ENCODE peak calls at places on chromosome 15, in four cellular contexts. One of them, this sample, is unnamed. For H3K27me3 and H3K4me1, the result is how much of the 10 kb centered on the place peaks cover.

GRCh38 chr15:35624881-35625280 is 78.9 kb upstream of the DPH6 start:
- DNase-seq in breast epithelium: no peak
- DNase-seq in GM23338: no peak
- DNase-seq in CD8-positive, alpha-beta T cell: no peak
- DNase-seq in this sample: peak

GRCh38 chr15:73849641-73850040 is 23.7 kb upstream of the TBC1D21 start:
- DNase-seq in GM23338: no peak
- DNase-seq in breast epithelium: no peak
- DNase-seq in CD8-positive, alpha-beta T cell: no peak
- DNase-seq in this sample: no peak

GRCh38 chr15:41656188-41656587 is 4.0 kb upstream of the MGA start:
- DNase-seq in breast epithelium: no peak
- DNase-seq in GM23338: no peak
- DNase-seq in CD8-positive, alpha-beta T cell: no peak
- DNase-seq in this sample: no peak

GRCh38 chr15:52559022-52559421 is 9.8 kb downstream of the ARPP19 start:
- DNase-seq in CD8-positive, alpha-beta T cell: no peak
- DNase-seq in GM23338: no peak
- DNase-seq in breast epithelium: no peak
- DNase-seq in this sample: no peak

GRCh38 chr15:57500256-57500655 is 91.4 kb upstream of the MYZAP start:
- DNase-seq in GM23338: no peak
- DNase-seq in CD8-positive, alpha-beta T cell: no peak
- DNase-seq in breast epithelium: no peak
- DNase-seq in this sample: no peak

GRCh38 chr15:61467823-61468222 is 238.7 kb upstream of the RORA start:
- DNase-seq in CD8-positive, alpha-beta T cell: no peak
- DNase-seq in breast epithelium: no peak
- DNase-seq in GM23338: no peak
- DNase-seq in this sample: no peak

GRCh38 chr15:92810418-92811138 is 89.5 kb upstream of the CHD2 start:
- DNase-seq in CD8-positive, alpha-beta T cell: no peak
- DNase-seq in breast epithelium: peak
- DNase-seq in GM23338: peak
- DNase-seq in this sample: peak

GRCh38 chr15:24752354-24752753 is 76.8 kb downstream of the NPAP1 start:
- DNase-seq in breast epithelium: no peak
- DNase-seq in CD8-positive, alpha-beta T cell: no peak
- DNase-seq in GM23338: peak
- DNase-seq in this sample: no peak

GRCh38 chr15:33068531-33068990 is 126.0 kb downstream of the FMN1 start:
- DNase-seq in breast epithelium: peak
- DNase-seq in CD8-positive, alpha-beta T cell: no peak
- DNase-seq in GM23338: peak
- DNase-seq in this sample: peak

GRCh38 chr15:98421419-98422085 is 226.8 kb upstream of the IGF1R start:
- DNase-seq in GM23338: peak
- DNase-seq in breast epithelium: peak
- DNase-seq in CD8-positive, alpha-beta T cell: peak
- DNase-seq in this sample: peak

GRCh38 chr15:67031321-67031720 is 34.1 kb upstream of the SMAD3 start:
- DNase-seq in breast epithelium: no peak
- DNase-seq in CD8-positive, alpha-beta T cell: no peak
- DNase-seq in GM23338: no peak
- DNase-seq in this sample: no peak

GRCh38 chr15:35519536-35520149 is 26.3 kb downstream of the DPH6 start:
- DNase-seq in CD8-positive, alpha-beta T cell: no peak
- DNase-seq in breast epithelium: no peak
- DNase-seq in GM23338: peak
- DNase-seq in this sample: no peak

GRCh38 chr15:81274255-81274654 is 49.7 kb downstream of the STARD5 start:
- DNase-seq in CD8-positive, alpha-beta T cell: no peak
- DNase-seq in GM23338: no peak
- DNase-seq in breast epithelium: no peak
- DNase-seq in this sample: no peak

GRCh38 chr15:33679065-33679464 is 289.2 kb upstream of the CHRM5 start:
- DNase-seq in CD8-positive, alpha-beta T cell: no peak
- DNase-seq in breast epithelium: no peak
- DNase-seq in GM23338: no peak
- DNase-seq in this sample: no peak

DNA sequence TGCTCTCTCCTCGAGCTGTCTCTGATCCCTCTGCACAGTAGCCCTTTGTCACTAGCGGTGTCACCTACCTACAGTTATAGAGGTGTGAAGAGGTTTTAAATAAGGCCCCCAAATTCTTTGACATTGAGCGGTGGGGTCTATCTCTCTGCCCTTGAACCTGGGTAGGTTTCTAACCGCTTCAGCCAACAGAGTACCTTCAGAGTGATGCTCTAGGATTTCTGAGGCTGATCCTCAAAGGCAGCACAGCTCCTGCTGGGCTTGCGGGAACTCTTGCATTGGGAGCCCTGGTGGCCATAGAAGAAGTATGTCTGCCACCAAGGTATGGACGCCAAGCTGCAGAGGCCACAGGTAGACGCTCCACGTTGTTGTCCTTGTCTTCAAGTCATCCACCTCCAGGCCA is 35.7 kb downstream of the ADAMTS17 start:
- DNase-seq in GM23338: no peak
- DNase-seq in CD8-positive, alpha-beta T cell: no peak
- DNase-seq in breast epithelium: no peak
- DNase-seq in this sample: no peak
- H3K27me3 ChIP-seq in GM23338: under half
- H3K27me3 ChIP-seq in CD8-positive, alpha-beta T cell: under half
- H3K27me3 ChIP-seq in breast epithelium: under half
- H3K27me3 ChIP-seq in this sample: under half

GRCh38 chr15:87573534-87573933 is 683.0 kb downstream of the NTRK3 start:
- DNase-seq in GM23338: no peak
- DNase-seq in breast epithelium: no peak
- DNase-seq in CD8-positive, alpha-beta T cell: no peak
- DNase-seq in this sample: no peak
- H3K4me1 ChIP-seq in GM23338: under half
- H3K4me1 ChIP-seq in breast epithelium: under half
- H3K4me1 ChIP-seq in CD8-positive, alpha-beta T cell: under half
- H3K4me1 ChIP-seq in this sample: under half

DNA sequence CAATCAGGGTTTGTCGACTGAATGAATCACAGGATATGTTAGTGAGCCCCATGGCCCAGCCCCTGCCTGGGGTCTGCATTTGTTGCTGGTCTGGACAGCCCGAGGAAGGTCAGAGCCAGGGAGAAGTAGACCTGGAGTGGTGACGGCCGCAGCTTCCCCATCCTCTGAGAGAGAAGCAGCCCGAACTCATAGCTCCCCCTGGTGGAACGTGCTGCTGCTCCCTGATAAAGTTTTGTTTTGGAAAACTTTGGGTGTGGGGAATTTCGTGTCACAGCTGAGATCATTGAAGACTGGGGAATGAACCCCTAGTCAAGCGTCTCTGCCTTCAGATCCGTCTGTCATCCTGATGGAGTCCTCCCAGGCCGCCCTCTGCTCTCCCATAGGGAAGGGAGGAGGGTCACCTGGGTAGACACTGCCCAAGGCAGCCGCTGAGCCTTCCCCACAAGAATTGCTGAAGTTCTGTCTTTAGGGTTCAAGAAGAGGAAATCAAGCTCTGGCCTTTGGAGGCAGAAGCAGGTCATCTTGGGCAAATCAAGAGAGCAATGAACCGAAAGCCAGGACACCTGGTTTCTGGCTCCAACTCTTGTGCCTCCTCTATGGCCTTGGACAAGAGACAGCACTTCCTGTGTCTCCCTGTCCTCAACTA is 60.5 kb downstream of the GLDN start:
- DNase-seq in CD8-positive, alpha-beta T cell: no peak
- DNase-seq in GM23338: peak
- DNase-seq in breast epithelium: no peak
- DNase-seq in this sample: peak
- TF ChIP-seq CTCF in CD8-positive, alpha-beta T cell: no peak
- TF ChIP-seq CTCF in GM23338: peak
- TF ChIP-seq CTCF in breast epithelium: no peak
- TF ChIP-seq CTCF in this sample: peak

DNA sequence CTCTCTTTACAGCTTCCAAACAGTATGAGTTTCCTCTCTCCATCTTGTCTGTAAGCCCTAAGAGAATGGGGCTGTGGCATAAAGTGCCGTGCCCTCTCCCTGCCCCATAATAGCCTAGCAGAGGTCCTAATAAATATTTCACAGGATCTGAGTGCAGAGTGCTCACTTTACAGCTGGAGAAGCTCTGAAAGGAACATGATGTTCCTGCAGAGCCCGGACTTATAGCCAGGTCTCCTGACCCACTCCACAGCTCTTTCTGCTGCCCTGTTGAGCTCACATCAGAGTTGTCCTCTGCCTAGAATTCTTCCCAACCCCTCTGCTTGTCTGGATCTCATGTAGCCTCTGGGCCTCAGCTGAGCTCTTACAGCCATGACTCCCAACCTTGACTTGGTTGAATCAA is 135.1 kb downstream of the RPLP1 start:
- DNase-seq in CD8-positive, alpha-beta T cell: no peak
- DNase-seq in GM23338: no peak
- DNase-seq in breast epithelium: no peak
- DNase-seq in this sample: no peak
- H3K27me3 ChIP-seq in CD8-positive, alpha-beta T cell: under half
- H3K27me3 ChIP-seq in GM23338: under half
- H3K27me3 ChIP-seq in breast epithelium: under half
- H3K27me3 ChIP-seq in this sample: under half

GRCh38 chr15:62856466-62857246 is 185.9 kb upstream of the TPM1 start:
- DNase-seq in GM23338: no peak
- DNase-seq in CD8-positive, alpha-beta T cell: no peak
- DNase-seq in breast epithelium: peak
- DNase-seq in this sample: no peak

GRCh38 chr15:62853114-62853832 is 189.3 kb upstream of the TPM1 start:
- DNase-seq in GM23338: no peak
- DNase-seq in CD8-positive, alpha-beta T cell: no peak
- DNase-seq in breast epithelium: peak
- DNase-seq in this sample: no peak

GRCh38 chr15:62854420-62855084 is 188.0 kb upstream of the TPM1 start:
- DNase-seq in CD8-positive, alpha-beta T cell: no peak
- DNase-seq in GM23338: no peak
- DNase-seq in breast epithelium: no peak
- DNase-seq in this sample: no peak

GRCh38 chr15:62855085-62855476 is 187.5 kb upstream of the TPM1 start:
- DNase-seq in CD8-positive, alpha-beta T cell: no peak
- DNase-seq in GM23338: no peak
- DNase-seq in breast epithelium: no peak
- DNase-seq in this sample: no peak

GRCh38 chr15:62853833-62854210 is 188.7 kb upstream of the TPM1 start:
- DNase-seq in CD8-positive, alpha-beta T cell: no peak
- DNase-seq in GM23338: peak
- DNase-seq in breast epithelium: no peak
- DNase-seq in this sample: no peak
- H3K4me1 ChIP-seq in CD8-positive, alpha-beta T cell: under half
- H3K4me1 ChIP-seq in GM23338: under half
- H3K4me1 ChIP-seq in breast epithelium: under half
- H3K4me1 ChIP-seq in this sample: under half

GRCh38 chr15:80058851-80059785 is at the start of gene ZFAND6:
- DNase-seq in GM23338: peak
- DNase-seq in breast epithelium: peak
- DNase-seq in CD8-positive, alpha-beta T cell: peak
- DNase-seq in this sample: peak
- TF ChIP-seq CTCF in GM23338: peak
- TF ChIP-seq CTCF in breast epithelium: no peak
- TF ChIP-seq CTCF in CD8-positive, alpha-beta T cell: no peak
- TF ChIP-seq CTCF in this sample: no peak

GRCh38 chr15:28955160-28955502 is 69.4 kb downstream of the APBA2 start:
- DNase-seq in CD8-positive, alpha-beta T cell: no peak
- DNase-seq in breast epithelium: no peak
- DNase-seq in GM23338: no peak
- DNase-seq in this sample: no peak

GRCh38 chr15:28955686-28956421 is 70.1 kb downstream of the APBA2 start:
- DNase-seq in GM23338: no peak
- DNase-seq in CD8-positive, alpha-beta T cell: no peak
- DNase-seq in breast epithelium: no peak
- DNase-seq in this sample: no peak

GRCh38 chr15:28954466-28955159 is 68.8 kb downstream of the APBA2 start:
- DNase-seq in breast epithelium: no peak
- DNase-seq in CD8-positive, alpha-beta T cell: no peak
- DNase-seq in GM23338: no peak
- DNase-seq in this sample: no peak

GRCh38 chr15:28952666-28953491 is 67.1 kb downstream of the APBA2 start:
- DNase-seq in CD8-positive, alpha-beta T cell: no peak
- DNase-seq in GM23338: no peak
- DNase-seq in breast epithelium: no peak
- DNase-seq in this sample: no peak

DNA sequence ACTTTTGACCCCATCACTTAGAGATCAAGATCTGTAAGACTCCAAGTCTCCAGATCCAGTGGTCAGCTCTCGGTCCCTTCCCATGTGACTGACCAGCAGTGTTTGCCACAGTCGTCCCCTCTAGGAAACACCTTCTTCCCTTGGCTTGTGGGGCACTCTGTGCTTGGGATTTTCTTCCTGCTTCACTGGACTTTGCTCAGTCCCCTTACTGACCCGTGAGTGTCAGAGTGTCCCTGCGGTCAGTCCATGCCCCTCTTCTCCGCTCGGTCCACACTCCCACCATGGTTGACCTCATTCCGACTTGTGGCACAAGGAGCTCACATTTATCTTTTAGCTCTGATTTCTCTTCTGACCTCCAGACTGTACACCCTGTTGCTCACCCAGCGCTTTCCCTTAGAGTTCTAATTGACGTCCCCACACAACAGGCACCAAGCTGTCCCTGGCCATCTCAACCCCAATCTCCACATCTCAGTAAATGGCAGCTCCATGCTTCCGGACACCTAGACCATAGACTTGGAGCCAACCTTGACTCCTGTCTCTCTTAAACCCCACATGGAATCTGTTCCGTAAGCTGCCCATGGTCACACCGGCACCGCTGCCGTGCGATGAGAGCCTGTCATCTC is 67.9 kb downstream of the APBA2 start:
- DNase-seq in GM23338: no peak
- DNase-seq in CD8-positive, alpha-beta T cell: no peak
- DNase-seq in breast epithelium: no peak
- DNase-seq in this sample: no peak
- H3K27me3 ChIP-seq in GM23338: under half
- H3K27me3 ChIP-seq in CD8-positive, alpha-beta T cell: under half
- H3K27me3 ChIP-seq in breast epithelium: under half
- H3K27me3 ChIP-seq in this sample: under half

GRCh38 chr15:68709826-68710225 is 110.9 kb downstream of the ANP32A start:
- DNase-seq in CD8-positive, alpha-beta T cell: no peak
- DNase-seq in GM23338: no peak
- DNase-seq in breast epithelium: no peak
- DNase-seq in this sample: no peak

GRCh38 chr15:68711406-68711805 is 109.3 kb downstream of the ANP32A start:
- DNase-seq in CD8-positive, alpha-beta T cell: no peak
- DNase-seq in breast epithelium: no peak
- DNase-seq in GM23338: no peak
- DNase-seq in this sample: no peak

GRCh38 chr15:68712886-68713285 is 107.8 kb downstream of the ANP32A start:
- DNase-seq in CD8-positive, alpha-beta T cell: no peak
- DNase-seq in breast epithelium: no peak
- DNase-seq in GM23338: no peak
- DNase-seq in this sample: no peak

GRCh38 chr15:68713874-68714273 is 106.8 kb downstream of the ANP32A start:
- DNase-seq in CD8-positive, alpha-beta T cell: no peak
- DNase-seq in GM23338: no peak
- DNase-seq in breast epithelium: no peak
- DNase-seq in this sample: no peak

DNA sequence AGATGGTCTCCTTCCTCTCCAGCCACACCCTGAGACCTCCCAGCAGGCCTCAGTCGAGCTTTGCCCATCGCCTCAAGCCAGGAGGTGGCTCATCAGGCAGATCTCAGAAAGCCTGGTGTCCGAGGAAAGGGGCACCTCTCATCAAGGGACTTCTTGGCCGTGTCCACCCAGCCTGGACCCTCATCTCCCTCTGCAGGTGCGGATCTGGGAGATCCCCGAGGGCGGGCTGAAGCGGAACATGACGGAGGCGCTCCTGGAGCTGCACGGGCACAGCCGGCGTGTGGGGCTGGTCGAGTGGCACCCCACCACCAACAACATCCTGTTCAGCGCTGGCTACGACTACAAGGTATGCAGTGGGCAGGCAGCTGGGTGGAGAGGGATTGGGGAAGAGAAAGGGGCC is 110.2 kb downstream of the ANP32A start:
- DNase-seq in CD8-positive, alpha-beta T cell: no peak
- DNase-seq in breast epithelium: no peak
- DNase-seq in GM23338: no peak
- DNase-seq in this sample: no peak
- H3K4me1 ChIP-seq in CD8-positive, alpha-beta T cell: under half
- H3K4me1 ChIP-seq in breast epithelium: under half
- H3K4me1 ChIP-seq in GM23338: under half
- H3K4me1 ChIP-seq in this sample: under half